ENCODE peak calls at places on chromosomes 11 and 22, in four cellular contexts. O is H9, B is Karpas-422, A is endothelial cell of umbilical vein. W is an unnamed sample.

GRCh38 chr11:10375280-10376048 is 70.6 kb downstream of the ADM start:
- DNase-seq in O (no peak), B (no peak), A (no peak), W (no peak)

GRCh38 chr22:27716074-27716473 is 85.5 kb downstream of the MN1 start:
- DNase-seq in O (no peak), B (no peak), A (no peak), W (no peak)

GRCh38 chr11:33703771-33704170 is 3.1 kb upstream of the C11orf91 start:
- DNase-seq in A (peak), B (no peak), O (no peak), W (no peak)

GRCh38 chr11:121575963-121576290 is 123.2 kb upstream of the SORL1-AS1 start:
- DNase-seq in O (no peak), B (no peak), A (no peak), W (no peak)

GRCh38 chr11:14522801-14523200 is 2.6 kb upstream of the PSMA1 start:
- DNase-seq in B (no peak), A (no peak), O (no peak), W (no peak)

GRCh38 chr22:42720263-42721044 is at the start of gene A4GALT:
- DNase-seq in O (peak), A (no peak), B (no peak), W (no peak)

GRCh38 chr11:65540290-65541092 is 15.6 kb downstream of the SCYL1 start:
- DNase-seq in B (peak), A (peak), O (peak), W (peak)

GRCh38 chr22:24510694-24511625 is 15.8 kb downstream of the UPB1 start:
- DNase-seq in O (no peak), B (peak), A (no peak), W (no peak)

GRCh38 chr11:9740202-9740881 is 76.5 kb downstream of the SWAP70 start:
- DNase-seq in A (no peak), B (no peak), O (no peak), W (no peak)

GRCh38 chr11:120339394-120339890 is 3.2 kb downstream of the ARHGEF12 start:
- DNase-seq in A (peak), O (no peak), B (no peak), W (peak)

GRCh38 chr11:16226245-16226644 is 130.1 kb downstream of the SOX6 start:
- DNase-seq in O (no peak), A (peak), B (no peak), W (peak)

GRCh38 chr11:38788591-38788990 is 2190.6 kb upstream of the RAG2 start:
- DNase-seq in A (no peak), O (no peak), B (no peak), W (no peak)

GRCh38 chr11:103633819-103634590 is 402.4 kb upstream of the DDI1 start:
- DNase-seq in B (no peak), O (no peak), A (peak), W (no peak)

GRCh38 chr11:70540196-70540595 is 141.9 kb downstream of the CTTN start:
- DNase-seq in O (no peak), B (no peak), A (no peak), W (no peak)

GRCh38 chr11:113896156-113896879 is 8.3 kb upstream of the HTR3B start:
- DNase-seq in A (peak), B (peak), O (peak), W (no peak)

GRCh38 chr11:72227316-72228228 is 3.0 kb downstream of the INPPL1 start:
- DNase-seq in B (no peak), A (no peak), O (peak), W (no peak)

GRCh38 chr11:60305906-60306619 is 21.0 kb upstream of the MS4A6E start:
- DNase-seq in O (no peak), A (peak), B (no peak), W (no peak)

GRCh38 chr11:70174846-70175764 is 28.0 kb upstream of the FADD start:
- DNase-seq in A (peak), B (no peak), O (peak), W (no peak)

GRCh38 chr11:110527146-110527545 is 97.4 kb downstream of the FDX1 start:
- DNase-seq in B (no peak), A (no peak), O (no peak), W (no peak)

GRCh38 chr22:45064313-45065268 is 54.8 kb upstream of the PHF21B start:
- DNase-seq in A (no peak), O (no peak), B (no peak), W (no peak)

GRCh38 chr11:83042966-83043711 is 28.6 kb downstream of the RAB30 start:
- DNase-seq in A (no peak), O (no peak), B (no peak), W (no peak)

GRCh38 chr22:19810381-19811141 is 44.1 kb downstream of the GNB1L start:
- DNase-seq in B (no peak), O (peak), A (peak), W (no peak)

GRCh38 chr22:38572065-38572464 is 2.1 kb upstream of the DMC1 start:
- DNase-seq in B (peak), A (peak), O (no peak), W (peak)

GRCh38 chr11:123683616-123684170 is 29.3 kb upstream of the SCN3B start:
- DNase-seq in B (no peak), O (no peak), A (no peak), W (no peak)

GRCh38 chr22:35315141-35315854 is 15.6 kb downstream of the TOM1 start:
- DNase-seq in O (no peak), A (no peak), B (no peak), W (no peak)
- H3K9ac ChIP-seq in O (no peak), A (no peak), B (no peak), W (no peak)

GRCh38 chr11:118689852-118690552 is 10.6 kb upstream of the TREH start:
- DNase-seq in O (peak), B (peak), A (peak), W (peak)

GRCh38 chr11:118689503-118689851 is 10.0 kb upstream of the TREH start:
- DNase-seq in B (no peak), A (peak), O (no peak), W (no peak)

GRCh38 chr11:118690553-118691304 is 11.3 kb upstream of the TREH start:
- DNase-seq in B (no peak), A (no peak), O (no peak), W (peak)

GRCh38 chr11:118688851-118689502 is 9.5 kb upstream of the TREH start:
- DNase-seq in B (no peak), A (no peak), O (no peak), W (no peak)

GRCh38 chr11:118687906-118688305 is 8.5 kb upstream of the TREH start:
- DNase-seq in O (no peak), A (no peak), B (no peak), W (no peak)
- H3K9ac ChIP-seq in O (no peak), A (no peak), B (no peak), W (no peak)

GRCh38 chr11:107587306-107587979 is 3.5 kb upstream of the ELMOD1 start:
- DNase-seq in B (no peak), O (no peak), A (no peak), W (no peak)
- H3K9ac ChIP-seq in B (no peak), O (no peak), A (no peak), W (no peak)

GRCh38 chr11:1303196-1303821 is 6.1 kb downstream of the TOLLIP start:
- DNase-seq in O (peak), A (peak), B (no peak), W (no peak)

GRCh38 chr11:1302041-1302460 is 7.4 kb downstream of the TOLLIP start:
- DNase-seq in A (no peak), O (peak), B (no peak), W (no peak)

GRCh38 chr11:1303973-1304372 is 5.5 kb downstream of the TOLLIP start:
- DNase-seq in O (peak), B (no peak), A (no peak), W (no peak)

GRCh38 chr11:1301220-1302000 is 8.0 kb downstream of the TOLLIP start:
- DNase-seq in O (peak), B (no peak), A (no peak), W (no peak)

DNA sequence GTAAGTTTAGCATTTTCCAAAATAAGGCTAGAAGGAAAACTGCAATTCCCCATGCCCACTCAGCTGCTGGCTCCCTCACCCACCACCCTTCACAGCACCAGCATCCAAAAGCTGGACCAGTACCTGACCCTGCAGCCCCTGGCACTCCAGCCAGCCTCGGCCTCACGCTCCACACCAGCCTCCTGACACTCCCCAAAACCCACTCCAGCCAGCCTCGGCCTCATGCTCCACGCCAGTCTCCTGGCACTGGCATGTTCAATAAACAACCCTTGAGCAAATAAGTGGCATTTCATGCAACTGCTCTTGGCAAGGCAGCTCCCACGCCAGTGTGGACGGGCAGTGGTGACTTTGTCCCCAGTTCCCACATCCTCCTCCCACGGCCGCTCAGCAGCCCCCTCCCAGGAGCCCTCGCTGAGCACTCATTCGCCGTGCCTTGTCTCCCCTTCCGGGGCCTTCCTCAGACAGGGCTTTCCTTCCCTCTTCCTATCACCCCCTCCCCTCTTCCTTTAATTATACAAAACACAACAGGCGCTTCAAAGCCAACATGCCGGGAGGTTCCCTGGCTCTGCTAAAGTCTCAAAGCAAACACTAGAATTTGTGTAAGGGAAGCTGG is 6.9 kb downstream of the TOLLIP start:
- DNase-seq in A (no peak), B (no peak), O (peak), W (no peak)
- H3K9ac ChIP-seq in A (no peak), B (no peak), O (no peak), W (no peak)